ENCODE peak calls at places on chromosome 11, in six cellular contexts. F is psoas muscle, L is NCI-H187 treated with DMSO at 0.1 percent for 48 hours, N is hepatocyte, O is occipital lobe, V is nucleus accumbens. R is an unnamed sample.

GRCh38 chr11:14288189-14288935 is 70.6 kb downstream of the RRAS2 start:
- DNase-seq in F (no peak), L (no peak), N (no peak), O (no peak), V (no peak), R (no peak)

GRCh38 chr11:119034813-119035212 is 4.1 kb upstream of the SLC37A4 start:
- DNase-seq in F (no peak), L (no peak), N (no peak), O (no peak), V (no peak), R (no peak)

GRCh38 chr11:41935795-41936194 is 476.3 kb upstream of the LRRC4C start:
- DNase-seq in F (no peak), L (no peak), N (no peak), O (no peak), V (no peak), R (no peak)

GRCh38 chr11:126129681-126130671 is 67.3 kb upstream of the CDON start:
- DNase-seq in F (no peak), L (peak; percentile 73), N (no peak), O (no peak), V (no peak), R (no peak)

GRCh38 chr11:124875943-124876817 is 10.9 kb downstream of the ROBO3 start:
- DNase-seq in F (peak; percentile 87), L (no peak), N (peak; percentile 93), O (peak; percentile 83), V (peak; percentile 90), R (peak; percentile 24)

GRCh38 chr11:14435717-14436116 is 63.9 kb downstream of the COPB1 start:
- DNase-seq in F (no peak), L (no peak), N (no peak), O (no peak), V (no peak), R (no peak)

GRCh38 chr11:45794169-45794568 is 10.8 kb upstream of the SLC35C1 start:
- DNase-seq in F (no peak), L (no peak), N (no peak), O (no peak), V (no peak), R (peak; percentile 41)

GRCh38 chr11:80083561-80083960 is 642.7 kb upstream of the TENM4 start:
- DNase-seq in F (no peak), L (peak; percentile 9), N (peak; percentile 20), O (no peak), V (no peak), R (no peak)

GRCh38 chr11:56889986-56890385 is 98.7 kb upstream of the OR5AK2 start:
- DNase-seq in F (no peak), L (no peak), N (no peak), O (no peak), V (no peak), R (no peak)

GRCh38 chr11:79196950-79197349 is 243.9 kb downstream of the TENM4 start:
- DNase-seq in F (no peak), L (no peak), N (no peak), O (no peak), V (no peak), R (no peak)

GRCh38 chr11:35981581-35981980 is 37.7 kb downstream of the LDLRAD3 start:
- DNase-seq in F (no peak), L (no peak), N (no peak), O (peak; percentile 45), V (no peak), R (no peak)

GRCh38 chr11:123773026-123773425 is 18.7 kb upstream of the OR6X1 start:
- DNase-seq in F (no peak), L (no peak), N (no peak), O (no peak), V (no peak), R (no peak)

GRCh38 chr11:128341280-128341679 is 246.1 kb downstream of the ETS1 start:
- DNase-seq in F (no peak), L (no peak), N (no peak), O (no peak), V (no peak), R (no peak)

GRCh38 chr11:87352759-87353707 is 315.3 kb downstream of the TMEM135 start:
- DNase-seq in F (peak; percentile 84), L (no peak), N (peak; percentile 91), O (peak; percentile 57), V (peak; percentile 47), R (peak; percentile 80)

GRCh38 chr11:85767277-85767676 is 43.7 kb downstream of the SYTL2 start:
- DNase-seq in F (no peak), L (no peak), N (no peak), O (no peak), V (no peak), R (no peak)

GRCh38 chr11:65639623-65640482 is 2.0 kb downstream of the SIPA1 start:
- DNase-seq in F (no peak), L (no peak), N (no peak), O (no peak), V (no peak), R (no peak)

GRCh38 chr11:5596611-5597201 is at the start of gene TRIM6:
- DNase-seq in F (peak; percentile 55), L (no peak), N (peak; percentile 80), O (no peak), V (no peak), R (no peak)

GRCh38 chr11:111819161-111820058 is 52.0 kb downstream of the ALG9 start:
- DNase-seq in F (peak; percentile 37), L (no peak), N (peak; percentile 34), O (no peak), V (no peak), R (no peak)

GRCh38 chr11:134516529-134516928 is 104.5 kb upstream of the B3GAT1 start:
- DNase-seq in F (no peak), L (no peak), N (no peak), O (no peak), V (no peak), R (no peak)

GRCh38 chr11:110471315-110471714 is 41.6 kb downstream of the FDX1 start:
- DNase-seq in F (no peak), L (no peak), N (no peak), O (no peak), V (no peak), R (no peak)

GRCh38 chr11:67453816-67454732 is 1.1 kb upstream of the CABP4 start:
- DNase-seq in F (no peak), L (no peak), N (no peak), O (no peak), V (no peak), R (no peak)

GRCh38 chr11:88345408-88345807 is 7.9 kb upstream of the CTSC start:
- DNase-seq in F (no peak), L (no peak), N (no peak), O (no peak), V (no peak), R (no peak)

GRCh38 chr11:119192111-119192510 is 6.8 kb downstream of the NHERF4 start:
- DNase-seq in F (no peak), L (no peak), N (no peak), O (no peak), V (no peak), R (no peak)

R was measured in COR-L47.